ENCODE peak calls at places on chromosomes 12 and 14, in four cellular contexts. O, J, F and G are unnamed samples.

GRCh38 chr12:106522708-106523107 is 60.1 kb upstream of the RFX4 start:
- DNase-seq in J (no peak), F (no peak), O (no peak), G (peak)

GRCh38 chr12:26298785-26299621 is 103.6 kb downstream of the SSPN start:
- DNase-seq in O (no peak), F (no peak), J (peak), G (peak)

GRCh38 chr12:6613015-6613775 is 6.0 kb upstream of the CHD4 start:
- DNase-seq in O (peak), F (peak), J (peak), G (peak)

GRCh38 chr12:94644141-94644575 is 6.2 kb downstream of the TMCC3 start:
- DNase-seq in F (no peak), J (no peak), O (peak), G (peak)

GRCh38 chr12:131681257-131681620 is 29.7 kb upstream of the SFSWAP start:
- DNase-seq in F (no peak), O (no peak), J (no peak), G (no peak)

GRCh38 chr14:28121512-28122297 is 644.9 kb upstream of the FOXG1 start:
- DNase-seq in O (no peak), J (no peak), F (no peak), G (no peak)

GRCh38 chr12:95574799-95575452 is 23.6 kb upstream of the USP44 start:
- DNase-seq in J (peak), O (no peak), F (no peak), G (peak)

GRCh38 chr14:55107766-55108554 is 21.1 kb upstream of the LGALS3 start:
- DNase-seq in O (no peak), F (peak), J (no peak), G (peak)

GRCh38 chr12:71702590-71702989 is 16.7 kb downstream of the TMEM19 start:
- DNase-seq in J (no peak), F (no peak), O (no peak), G (peak)

GRCh38 chr14:62983821-62984220 is 61.4 kb downstream of the KCNH5 start:
- DNase-seq in J (no peak), O (no peak), F (no peak), G (no peak)

GRCh38 chr14:90715495-90715894 is 100.7 kb downstream of the TTC7B start:
- DNase-seq in O (no peak), F (no peak), J (no peak), G (no peak)

GRCh38 chr14:66483322-66483721 is 2.8 kb upstream of the CCDC196 start:
- DNase-seq in O (no peak), F (no peak), J (no peak), G (peak)

GRCh38 chr12:57240069-57240921 is 10.7 kb downstream of the STAC3 start:
- DNase-seq in J (peak), F (no peak), O (peak), G (peak)

DNA sequence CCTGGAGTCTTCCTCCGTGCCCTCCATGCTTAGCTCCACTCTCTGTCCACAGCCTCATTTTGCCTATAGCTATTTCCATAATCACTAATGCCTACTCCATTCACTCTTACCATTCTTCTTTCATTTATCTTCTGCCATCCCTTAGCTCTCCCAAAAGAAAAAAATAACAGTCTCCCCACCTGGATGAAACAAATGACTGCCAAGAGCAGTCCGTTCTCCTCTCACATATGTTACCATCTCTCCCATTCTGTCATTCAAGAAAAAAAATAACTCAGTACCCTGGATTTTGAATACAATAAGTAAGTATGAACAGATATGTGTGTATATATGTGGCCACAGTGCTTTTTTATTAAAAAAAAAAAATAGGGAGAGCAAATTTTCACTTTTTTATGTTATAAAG is 13.2 kb downstream of the DUSP16 start:
- DNase-seq in F (no peak), J (no peak), O (no peak), G (no peak)
- TF ChIP-seq CTCF in F (no peak), J (no peak), O (no peak), G (no peak)

GRCh38 chr14:74349757-74350156 is 1.5 kb downstream of the VRTN start:
- DNase-seq in F (no peak), J (no peak), O (no peak), G (no peak)

GRCh38 chr14:74348735-74349463 is 628 bp downstream of the VRTN start:
- DNase-seq in O (no peak), J (no peak), F (no peak), G (no peak)

GRCh38 chr14:74347096-74347794 is 1.0 kb upstream of the VRTN start:
- DNase-seq in F (no peak), J (no peak), O (no peak), G (no peak)

GRCh38 chr14:74347795-74348100 is 523 bp upstream of the VRTN start:
- DNase-seq in J (peak), F (no peak), O (no peak), G (peak)

GRCh38 chr14:74348241-74348734 is at the start of gene VRTN:
- DNase-seq in F (no peak), O (no peak), J (no peak), G (no peak)
- H3K4me3 ChIP-seq in F (no peak), O (no peak), J (no peak), G (no peak)

GRCh38 chr12:2460051-2460450 is 334.7 kb upstream of the FKBP4 start:
- DNase-seq in J (no peak), F (no peak), O (no peak), G (no peak)
- TF ChIP-seq CTCF in J (no peak), F (no peak), O (no peak), G (no peak)

GRCh38 chr12:48881652-48882324 is 16.1 kb upstream of the RND1 start:
- DNase-seq in O (no peak), J (no peak), F (no peak), G (no peak)

GRCh38 chr12:48882972-48883304 is 17.3 kb upstream of the RND1 start:
- DNase-seq in O (no peak), F (no peak), J (no peak), G (no peak)

GRCh38 chr12:48880647-48881046 is 15.0 kb upstream of the RND1 start:
- DNase-seq in J (no peak), F (no peak), O (no peak), G (no peak)

GRCh38 chr12:48883305-48884171 is 17.9 kb upstream of the RND1 start:
- DNase-seq in F (no peak), J (no peak), O (no peak), G (no peak)

GRCh38 chr12:48882325-48882687 is 16.6 kb upstream of the RND1 start:
- DNase-seq in J (peak), F (peak), O (no peak), G (peak)
- H3K4me3 ChIP-seq in J (peak), F (no peak), O (no peak), G (no peak)

DNA sequence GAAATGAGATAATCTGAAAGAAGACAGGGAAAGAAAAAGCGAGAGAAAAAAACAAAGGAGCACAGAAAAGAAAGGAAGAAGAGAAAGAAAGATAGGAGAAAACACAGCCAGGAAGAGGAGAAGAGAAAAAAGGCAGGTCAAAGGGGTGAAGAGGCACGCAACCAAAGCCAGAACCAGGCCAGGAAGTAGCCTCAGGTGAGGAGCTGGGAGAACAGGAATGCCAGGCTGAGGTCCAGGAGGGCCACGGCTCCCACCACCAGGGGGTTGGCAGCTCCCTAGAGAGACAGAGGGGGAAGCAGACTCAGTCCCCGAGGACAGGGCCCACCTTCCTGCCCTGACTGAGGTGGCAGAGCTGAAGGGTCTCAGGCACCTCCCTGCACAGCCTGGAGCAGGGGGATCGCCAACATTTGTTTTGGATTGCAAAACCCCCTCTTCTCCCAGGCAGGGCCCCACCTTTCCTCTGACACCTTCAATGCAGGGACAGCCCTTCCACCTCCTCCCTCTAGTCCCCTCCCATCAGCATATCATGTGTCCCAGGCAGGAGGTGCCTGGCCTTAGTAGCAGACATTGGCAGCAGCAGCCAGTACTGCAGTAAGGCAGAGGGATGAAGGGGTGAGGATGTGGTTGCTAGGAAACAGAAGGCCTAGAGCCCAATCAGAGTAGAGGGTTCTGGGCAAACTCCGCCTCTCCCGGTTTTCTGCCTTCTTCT is 2.0 kb upstream of the AP1G2 start:
- DNase-seq in J (peak), F (no peak), O (no peak), G (peak)
- TF ChIP-seq CTCF in J (no peak), F (no peak), O (no peak), G (peak)